ENCODE peak calls at places on chromosomes 6 and 20, in six cellular contexts. S is vagina, O is prostate gland, L is endothelial cell of umbilical vein, G is uterus, C is gastrocnemius medialis. A is an unnamed sample.

GRCh38 chr20:6635034-6635736 is 132.3 kb upstream of the BMP2 start:
- DNase-seq in L (no peak), G (no peak), O (no peak), S (no peak), C (no peak), A (no peak)

GRCh38 chr20:25402583-25402982 is 4.9 kb upstream of the GINS1 start:
- DNase-seq in S (no peak), G (no peak), O (no peak), C (no peak), L (no peak), A (no peak)

GRCh38 chr6:81895511-81896185 is 143.2 kb upstream of the TENT5A start:
- DNase-seq in G (no peak), C (no peak), O (no peak), S (no peak), L (peak; percentile 31), A (no peak)

GRCh38 chr6:36130672-36131516 is 581 bp downstream of the MAPK13 start:
- DNase-seq in G (no peak), O (peak; percentile 27), C (no peak), S (peak; percentile 85), L (no peak), A (no peak)

GRCh38 chr20:41293269-41294037 is 24.1 kb downstream of the ZHX3 start:
- DNase-seq in S (no peak), O (no peak), G (no peak), L (no peak), C (no peak), A (no peak)

GRCh38 chr20:25285091-25285647 is 37.3 kb downstream of the PYGB start:
- DNase-seq in G (no peak), C (no peak), S (no peak), L (no peak), O (no peak), A (peak; percentile 50)

GRCh38 chr20:38173237-38174156 is 8.4 kb upstream of the TGM2 start:
- DNase-seq in G (no peak), O (no peak), C (no peak), S (no peak), L (peak; percentile 71), A (peak; percentile 27)

GRCh38 chr6:89387516-89388222 is 24.4 kb downstream of the RRAGD start:
- DNase-seq in G (no peak), O (no peak), S (no peak), L (no peak), C (no peak), A (no peak)

GRCh38 chr20:35610833-35611427 is 4.7 kb upstream of the SPAG4 start:
- DNase-seq in S (no peak), L (no peak), O (no peak), C (no peak), G (no peak), A (no peak)

GRCh38 chr6:30615219-30615957 is 1.7 kb downstream of the PPP1R10 start:
- DNase-seq in C (no peak), L (peak; percentile 85), O (peak; percentile 50), G (peak; percentile 53), S (no peak), A (peak; percentile 94)

GRCh38 chr20:4855555-4855954 is 133.8 kb downstream of the PRND start:
- DNase-seq in S (no peak), C (no peak), L (no peak), O (peak; percentile 30), G (no peak), A (no peak)

GRCh38 chr6:111985202-111985731 is 68.6 kb upstream of the CCN6 start:
- DNase-seq in L (peak; percentile 58), O (peak; percentile 61), S (no peak), C (no peak), G (no peak), A (no peak)

GRCh38 chr20:57686931-57687652 is 22.7 kb downstream of the PMEPA1 start:
- DNase-seq in O (no peak), L (no peak), G (no peak), S (no peak), C (no peak), A (no peak)

GRCh38 chr6:158911746-158912158 is 88.2 kb downstream of the RSPH3 start:
- DNase-seq in C (no peak), G (no peak), O (no peak), S (no peak), L (no peak), A (no peak)

GRCh38 chr6:21455071-21455470 is 138.5 kb upstream of the SOX4 start:
- DNase-seq in G (no peak), C (no peak), L (no peak), S (no peak), O (no peak), A (no peak)

GRCh38 chr20:56373942-56374341 is 15.2 kb downstream of the FAM210B start:
- DNase-seq in O (no peak), L (peak; percentile 10), G (no peak), S (no peak), C (no peak), A (peak; percentile 96)

GRCh38 chr6:938271-939046 is 245.5 kb upstream of the EXOC2 start:
- DNase-seq in S (no peak), O (no peak), L (no peak), G (no peak), C (no peak), A (no peak)

GRCh38 chr6:88671624-88672023 is 291.8 kb downstream of the RNGTT start:
- DNase-seq in S (no peak), G (no peak), C (no peak), L (no peak), O (no peak), A (no peak)

GRCh38 chr20:23409800-23410199 is 11.5 kb downstream of the NAPB start:
- DNase-seq in S (no peak), O (no peak), C (no peak), L (no peak), G (no peak), A (no peak)

GRCh38 chr6:6332873-6333272 is 12.4 kb upstream of the F13A1 start:
- DNase-seq in G (no peak), C (no peak), O (no peak), L (no peak), S (no peak), A (peak; percentile 43)

GRCh38 chr6:134398453-134398852 is 80.5 kb upstream of the SGK1 start:
- DNase-seq in O (no peak), C (peak; percentile 23), S (no peak), G (no peak), L (peak; percentile 48), A (peak; percentile 74)

GRCh38 chr20:11716239-11716944 is 201.3 kb upstream of the BTBD3 start:
- DNase-seq in O (no peak), G (no peak), S (no peak), L (peak; percentile 36), C (no peak), A (peak; percentile 84)

GRCh38 chr20:9204979-9205378 is 136.1 kb downstream of the PLCB4 start:
- DNase-seq in S (no peak), O (no peak), C (no peak), G (no peak), L (no peak), A (no peak)

GRCh38 chr6:155493694-155494143 is 38.1 kb upstream of the NOX3 start:
- DNase-seq in O (peak; percentile 8), S (no peak), G (peak; percentile 54), C (no peak), L (peak; percentile 96), A (peak; percentile 21)

GRCh38 chr20:44887466-44887865 is 2.0 kb downstream of the YWHAB start:
- DNase-seq in S (no peak), C (no peak), G (no peak), O (no peak), L (no peak), A (no peak)

GRCh38 chr6:41427642-41428401 is 92.4 kb downstream of the NCR2 start:
- DNase-seq in S (no peak), G (peak; percentile 54), L (no peak), C (no peak), O (peak; percentile 61), A (peak; percentile 65)

GRCh38 chr20:25586877-25587276 is 1.5 kb upstream of the NINL start:
- DNase-seq in G (no peak), O (no peak), S (no peak), C (no peak), L (no peak), A (no peak)

GRCh38 chr20:3980260-3981131 is 34.9 kb downstream of the RNF24 start:
- DNase-seq in G (no peak), C (no peak), S (no peak), L (peak; percentile 33), O (no peak), A (peak; percentile 66)

GRCh38 chr6:170132561-170132991 is 158.3 kb downstream of the DLL1 start:
- DNase-seq in L (no peak), S (no peak), G (no peak), C (no peak), O (no peak), A (no peak)

GRCh38 chr6:166777096-166777630 is 150.1 kb upstream of the RPS6KA2 start:
- DNase-seq in L (no peak), O (no peak), S (no peak), G (no peak), C (no peak), A (no peak)

GRCh38 chr6:130426078-130426726 is 60.4 kb downstream of the TMEM200A start:
- DNase-seq in G (no peak), L (no peak), O (no peak), C (no peak), S (no peak), A (no peak)

GRCh38 chr6:32177788-32178546 is at the start of gene RNF5:
- DNase-seq in O (peak; percentile 99), L (peak; percentile 100), G (peak; percentile 99), S (peak; percentile 100), C (peak; percentile 98), A (peak; percentile 100)
- TF ChIP-seq POLR2A in O (no peak), L (no peak), G (peak; percentile 37), S (no peak), C (peak; percentile 46), A (peak; percentile 47)

DNA sequence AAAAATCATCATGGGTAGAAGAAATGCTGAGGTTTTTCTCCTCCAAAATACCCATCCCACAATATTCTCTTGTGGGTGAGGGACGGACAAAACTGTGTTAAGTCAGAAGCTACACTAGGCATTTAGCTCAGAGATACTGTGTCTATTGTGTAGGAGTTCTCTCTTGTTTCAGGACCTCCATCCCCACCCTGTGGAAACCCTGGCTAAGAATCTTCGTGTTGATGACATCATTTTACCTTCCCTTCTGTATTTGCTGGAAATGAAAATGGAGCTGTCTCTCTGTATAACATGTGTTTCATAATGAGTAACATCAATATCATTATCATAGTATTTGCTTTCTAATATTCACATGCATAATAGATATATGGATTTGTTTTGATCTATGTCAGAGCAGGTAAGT is 1193.0 kb upstream of the CITED2 start:
- DNase-seq in S (no peak), O (no peak), G (no peak), L (peak; percentile 12), C (no peak), A (no peak)
- TF ChIP-seq CTCF in S (no peak), O (no peak), G (no peak), L (no peak), C (no peak), A (no peak)

GRCh38 chr20:2663887-2664719 is at the start of gene IDH3B:
- DNase-seq in L (peak; percentile 90), C (peak; percentile 87), O (peak; percentile 92), S (peak; percentile 94), G (peak; percentile 93), A (peak; percentile 97)
- TF ChIP-seq POLR2A in L (peak; percentile 93), C (peak; percentile 76), O (peak; percentile 77), S (peak; percentile 78), G (peak; percentile 80), A (peak; percentile 90)

GRCh38 chr6:10404107-10404798 is 10.6 kb downstream of the TFAP2A start:
- DNase-seq in C (peak; percentile 50), G (peak; percentile 76), S (peak; percentile 92), L (peak; percentile 90), O (peak; percentile 91), A (peak; percentile 99)
- TF ChIP-seq CTCF in C (no peak), G (peak; percentile 26), S (peak; percentile 32), L (peak; percentile 9), O (peak; percentile 88), A (peak; percentile 26)

GRCh38 chr6:26044140-26045045 is 42.8 kb upstream of the HFE start:
- DNase-seq in G (no peak), O (peak; percentile 19), L (no peak), C (peak; percentile 27), S (no peak), A (peak; percentile 66)
- TF ChIP-seq POLR2A in G (no peak), O (no peak), L (peak; percentile 30), C (no peak), S (no peak), A (peak; percentile 6)

A was measured in NB4.